ENCODE peak calls at places on chromosomes 12 and 14, in six cellular contexts. One of them, this sample, is unnamed.

GRCh38 chr14:32080001-32080510 is 3.0 kb downstream of the ARHGAP5 start:
- DNase-seq in Kasumi-1: no peak
- DNase-seq in HFFc6: peak
- DNase-seq in fibroblast of villous mesenchyme: no peak
- DNase-seq in endothelial cell: no peak
- DNase-seq in stimulated activated CD4-positive, alpha-beta T cell treated with anti-CD3 and anti-CD28 coated beads, Interleukin-1b, Interleukin-23, amount 100 ng/mL, for 1 hour: no peak
- DNase-seq in this sample: no peak

GRCh38 chr14:66495214-66496098 is 9.3 kb downstream of the CCDC196 start:
- DNase-seq in Kasumi-1: peak
- DNase-seq in HFFc6: peak
- DNase-seq in fibroblast of villous mesenchyme: peak
- DNase-seq in endothelial cell: peak
- DNase-seq in stimulated activated CD4-positive, alpha-beta T cell treated with anti-CD3 and anti-CD28 coated beads, Interleukin-1b, Interleukin-23, amount 100 ng/mL, for 1 hour: no peak
- DNase-seq in this sample: peak

GRCh38 chr14:56359245-56359644 is 220.4 kb upstream of the TMEM260 start:
- DNase-seq in Kasumi-1: no peak
- DNase-seq in HFFc6: no peak
- DNase-seq in fibroblast of villous mesenchyme: peak
- DNase-seq in endothelial cell: no peak
- DNase-seq in stimulated activated CD4-positive, alpha-beta T cell treated with anti-CD3 and anti-CD28 coated beads, Interleukin-1b, Interleukin-23, amount 100 ng/mL, for 1 hour: no peak
- DNase-seq in this sample: no peak

GRCh38 chr12:52246720-52247621 is 13.9 kb downstream of the KRT7 start:
- DNase-seq in Kasumi-1: no peak
- DNase-seq in HFFc6: no peak
- DNase-seq in fibroblast of villous mesenchyme: no peak
- DNase-seq in endothelial cell: no peak
- DNase-seq in stimulated activated CD4-positive, alpha-beta T cell treated with anti-CD3 and anti-CD28 coated beads, Interleukin-1b, Interleukin-23, amount 100 ng/mL, for 1 hour: no peak
- DNase-seq in this sample: peak

GRCh38 chr12:26523708-26524150 is 309.3 kb downstream of the ITPR2 start:
- DNase-seq in Kasumi-1: no peak
- DNase-seq in HFFc6: peak
- DNase-seq in fibroblast of villous mesenchyme: peak
- DNase-seq in endothelial cell: no peak
- DNase-seq in stimulated activated CD4-positive, alpha-beta T cell treated with anti-CD3 and anti-CD28 coated beads, Interleukin-1b, Interleukin-23, amount 100 ng/mL, for 1 hour: no peak
- DNase-seq in this sample: no peak

GRCh38 chr12:132084681-132085635 is 59.2 kb downstream of the DDX51 start:
- DNase-seq in Kasumi-1: peak
- DNase-seq in HFFc6: peak
- DNase-seq in fibroblast of villous mesenchyme: peak
- DNase-seq in endothelial cell: peak
- DNase-seq in stimulated activated CD4-positive, alpha-beta T cell treated with anti-CD3 and anti-CD28 coated beads, Interleukin-1b, Interleukin-23, amount 100 ng/mL, for 1 hour: no peak
- DNase-seq in this sample: peak

GRCh38 chr12:32777776-32778175 is 22.1 kb upstream of the YARS2 start:
- DNase-seq in Kasumi-1: no peak
- DNase-seq in HFFc6: no peak
- DNase-seq in fibroblast of villous mesenchyme: no peak
- DNase-seq in endothelial cell: no peak
- DNase-seq in stimulated activated CD4-positive, alpha-beta T cell treated with anti-CD3 and anti-CD28 coated beads, Interleukin-1b, Interleukin-23, amount 100 ng/mL, for 1 hour: no peak
- DNase-seq in this sample: no peak

GRCh38 chr14:26722258-26722657 is 124.4 kb upstream of the NOVA1 start:
- DNase-seq in Kasumi-1: no peak
- DNase-seq in HFFc6: no peak
- DNase-seq in fibroblast of villous mesenchyme: no peak
- DNase-seq in endothelial cell: no peak
- DNase-seq in stimulated activated CD4-positive, alpha-beta T cell treated with anti-CD3 and anti-CD28 coated beads, Interleukin-1b, Interleukin-23, amount 100 ng/mL, for 1 hour: no peak
- DNase-seq in this sample: no peak

GRCh38 chr12:100987552-100988277 is 193.1 kb downstream of the ANO4 start:
- DNase-seq in Kasumi-1: peak
- DNase-seq in HFFc6: peak
- DNase-seq in fibroblast of villous mesenchyme: peak
- DNase-seq in endothelial cell: peak
- DNase-seq in stimulated activated CD4-positive, alpha-beta T cell treated with anti-CD3 and anti-CD28 coated beads, Interleukin-1b, Interleukin-23, amount 100 ng/mL, for 1 hour: no peak
- DNase-seq in this sample: peak

This sample was measured in HT-29.